ENCODE peak calls at places on chromosomes 7 and 10, in seven cellular contexts. W is brain microvascular endothelial cell, I is fibroblast of lung, N is BJ, T is aorta, R is heart right ventricle, P is prostate gland. S is an unnamed sample. For H3K36me3 and H3K27me3, the result is how much of the 10 kb centered on the place peaks cover.

GRCh38 chr7:112414855-112415490 is 35.3 kb upstream of the IFRD1 start:
- DNase-seq in W (peak), I (peak), T (no peak), R (no peak), N (no peak), P (no peak), S (no peak)

GRCh38 chr7:99860281-99861127 is 16.3 kb downstream of the OR2AE1 start:
- DNase-seq in W (peak), T (peak), N (peak), P (peak), R (peak), I (peak), S (peak)

GRCh38 chr10:89373916-89374711 is 3.7 kb upstream of the IFIT1B start:
- DNase-seq in P (peak), R (peak), N (peak), I (peak), W (peak), T (peak), S (peak)

GRCh38 chr7:30068117-30068516 is 39.9 kb downstream of the PLEKHA8 start:
- DNase-seq in R (no peak), I (peak), T (no peak), P (no peak), W (peak), N (peak), S (peak)

GRCh38 chr10:29921071-29921446 is 138.3 kb downstream of the JCAD start:
- DNase-seq in N (no peak), P (peak), I (no peak), R (no peak), T (no peak), W (no peak), S (no peak)

GRCh38 chr10:14200645-14201534 is 129.8 kb downstream of the FRMD4A start:
- DNase-seq in W (no peak), R (no peak), T (no peak), N (no peak), I (no peak), P (no peak), S (peak)

GRCh38 chr7:12322903-12323300 is 80.8 kb downstream of the VWDE start:
- DNase-seq in T (no peak), R (no peak), I (no peak), P (no peak), W (no peak), N (no peak), S (no peak)

GRCh38 chr10:5575482-5576153 is 50.9 kb downstream of the CALML3 start:
- DNase-seq in R (no peak), I (peak), P (no peak), T (no peak), N (no peak), W (no peak), S (peak)

GRCh38 chr10:87000491-87000890 is 19.6 kb upstream of the FAM25A start:
- DNase-seq in N (no peak), R (no peak), T (no peak), W (no peak), P (no peak), I (peak), S (no peak)

GRCh38 chr7:137820677-137821420 is 25.9 kb downstream of the DGKI start:
- DNase-seq in P (peak), N (peak), R (peak), I (peak), W (peak), T (peak), S (peak)

GRCh38 chr7:64101126-64101942 is 56.1 kb downstream of the ZNF727 start:
- DNase-seq in N (no peak), T (no peak), R (no peak), P (no peak), W (no peak), I (no peak), S (no peak)

GRCh38 chr7:141702047-141702567 is at the start of gene DENND11:
- DNase-seq in W (no peak), T (peak), P (peak), R (peak), I (peak), N (no peak), S (peak)

GRCh38 chr10:4980793-4981192 is 17.6 kb downstream of the AKR1C1 start:
- DNase-seq in R (no peak), W (no peak), T (no peak), I (no peak), N (no peak), P (no peak), S (no peak)

GRCh38 chr10:102283488-102283887 is 38.2 kb downstream of the GBF1 start:
- DNase-seq in N (no peak), W (no peak), I (no peak), T (no peak), P (no peak), R (no peak), S (no peak)

GRCh38 chr7:116495737-116496136 is 3.8 kb upstream of the CAV2 start:
- DNase-seq in W (no peak), T (no peak), P (no peak), N (no peak), R (no peak), I (no peak), S (no peak)

GRCh38 chr10:79400567-79401004 is 44.8 kb downstream of the ZCCHC24 start:
- DNase-seq in R (peak), P (no peak), I (no peak), W (no peak), T (no peak), N (no peak), S (no peak)

GRCh38 chr7:41010967-41011366 is 691.9 kb downstream of the INHBA start:
- DNase-seq in T (no peak), I (no peak), N (no peak), P (no peak), R (no peak), W (peak), S (no peak)

GRCh38 chr10:78706986-78707500 is 361.7 kb upstream of the ZMIZ1 start:
- DNase-seq in N (no peak), I (peak), W (no peak), R (no peak), T (no peak), P (no peak), S (no peak)

GRCh38 chr10:133098426-133099124 is 10.9 kb downstream of the ADGRA1 start:
- DNase-seq in P (no peak), W (no peak), R (no peak), I (no peak), N (no peak), T (no peak), S (no peak)

GRCh38 chr10:125985557-125986246 is 89.3 kb downstream of the FANK1 start:
- DNase-seq in T (no peak), N (no peak), W (no peak), I (no peak), P (no peak), R (no peak), S (peak)
- H3K36me3 ChIP-seq in T (under half), N (under half), W (under half), I (under half), P (under half), R (under half), S (under half)

DNA sequence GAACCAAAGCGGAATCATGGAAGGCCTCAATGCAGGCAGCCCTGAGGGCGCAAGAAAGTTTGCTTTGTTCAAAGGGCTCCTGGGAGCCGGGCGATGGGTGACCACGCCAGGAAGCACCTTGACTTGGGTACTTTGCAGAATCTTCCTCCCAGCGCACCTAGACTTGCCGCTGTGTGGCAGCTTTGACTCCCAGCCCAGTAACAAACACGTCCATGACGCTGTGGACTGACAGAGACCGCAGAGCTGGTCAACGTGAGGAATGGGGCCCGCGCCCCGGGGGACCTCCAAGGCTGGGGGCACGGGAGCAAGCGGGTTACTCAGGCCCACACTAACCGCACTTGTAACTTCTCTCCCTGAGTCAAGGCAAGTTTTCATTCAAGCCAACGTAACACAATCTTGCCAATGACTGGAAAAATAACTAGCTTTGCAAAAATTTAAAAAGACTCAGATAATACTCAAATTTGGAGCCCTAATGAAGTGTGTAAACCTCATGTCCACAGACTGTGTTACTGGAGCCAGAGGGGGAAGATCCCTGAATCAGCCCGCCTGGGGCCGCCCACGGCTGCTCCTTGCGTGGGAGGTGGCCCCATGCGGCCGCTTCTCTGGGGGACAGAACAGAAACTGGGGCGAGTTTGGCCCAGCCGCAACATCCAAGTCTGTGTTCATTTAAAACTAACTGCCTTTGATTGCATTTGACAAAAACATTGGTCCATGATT is 130.8 kb downstream of the DNAJB6 start:
- DNase-seq in N (no peak), T (no peak), P (no peak), W (no peak), I (no peak), R (no peak), S (no peak)
- H3K4me3 ChIP-seq in N (no peak), T (no peak), P (no peak), W (no peak), I (no peak), R (no peak), S (no peak)

GRCh38 chr10:129646921-129647320 is 179.9 kb downstream of the MGMT start:
- DNase-seq in R (no peak), P (no peak), I (no peak), T (no peak), N (no peak), W (no peak), S (no peak)

GRCh38 chr10:129652021-129652420 is 185.0 kb downstream of the MGMT start:
- DNase-seq in N (no peak), T (no peak), W (no peak), R (no peak), P (no peak), I (no peak), S (no peak)

GRCh38 chr10:129647563-129647962 is 180.5 kb downstream of the MGMT start:
- DNase-seq in R (no peak), P (no peak), N (no peak), W (no peak), I (no peak), T (no peak), S (no peak)

GRCh38 chr10:129645487-129645886 is 178.4 kb downstream of the MGMT start:
- DNase-seq in I (no peak), W (no peak), R (no peak), T (no peak), P (no peak), N (no peak), S (no peak)

GRCh38 chr10:129648866-129649265 is 181.8 kb downstream of the MGMT start:
- DNase-seq in R (no peak), W (no peak), T (no peak), P (no peak), I (no peak), N (no peak), S (no peak)
- H3K27me3 ChIP-seq in R (under half), W (under half), T (under half), P (under half), I (under half), N (under half), S (under half)

DNA sequence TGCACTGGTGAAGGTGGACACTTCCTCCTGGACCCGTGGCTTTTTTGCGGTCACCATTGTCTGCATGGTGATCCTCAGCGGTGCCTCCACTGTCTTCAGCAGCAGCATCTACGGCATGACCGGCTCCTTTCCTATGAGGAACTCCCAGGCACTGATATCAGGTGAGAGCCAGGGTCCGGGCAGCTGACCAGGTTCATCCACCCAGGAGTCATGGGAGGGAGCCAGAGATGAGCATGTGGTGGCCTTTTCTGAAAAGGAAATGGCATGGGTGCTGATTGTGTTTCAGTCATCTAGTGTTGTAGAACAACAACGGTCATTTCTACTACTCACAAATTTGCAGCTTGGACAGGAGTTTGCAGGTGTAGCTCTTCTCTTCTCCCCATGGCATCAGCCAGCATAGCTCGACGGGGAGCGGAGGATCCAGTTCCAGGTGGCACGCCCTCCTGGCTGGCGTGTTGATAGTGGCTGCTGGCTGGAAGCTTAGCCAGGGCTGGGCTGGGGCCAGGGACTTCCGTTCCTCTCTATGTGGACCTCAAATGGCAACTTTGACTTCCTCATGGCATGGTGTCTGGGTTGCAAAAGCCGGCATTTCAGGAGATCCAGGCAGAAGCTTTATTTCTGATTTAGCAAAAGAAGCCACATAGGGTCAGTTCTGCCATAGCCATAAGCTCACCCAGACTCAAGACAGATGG is 32.7 kb downstream of the SLC29A3 start:
- DNase-seq in T (peak), P (peak), I (no peak), R (peak), N (no peak), W (no peak), S (no peak)
- H3K36me3 ChIP-seq in T (under half), P (under half), I (under half), R (under half), N (under half), W (under half), S (under half)

GRCh38 chr7:53062796-53063195 is 27.4 kb downstream of the POM121L12 start:
- DNase-seq in P (no peak), I (no peak), T (no peak), R (no peak), N (no peak), W (no peak), S (no peak)
- H3K4me3 ChIP-seq in P (no peak), I (no peak), T (no peak), R (no peak), N (no peak), W (no peak), S (no peak)

GRCh38 chr7:151256410-151257045 is 8.0 kb upstream of the SMARCD3 start:
- DNase-seq in R (no peak), I (no peak), T (no peak), N (no peak), P (no peak), W (no peak), S (no peak)
- H3K27me3 ChIP-seq in R (under half), I (under half), T (under half), N (under half), P (under half), W (under half), S (under half)

S was measured in MG63.